ENCODE peak calls at places on chromosomes 1 and 21, in six cellular contexts. One of them, this sample, is unnamed. For H3K4me1, the result is how much of the 10 kb centered on the place peaks cover.

GRCh38 chr1:229107972-229108371 is 162.9 kb upstream of the RAB4A start:
- DNase-seq in CD8-positive, alpha-beta memory T cell: no peak
- DNase-seq in K562: no peak
- DNase-seq in testis: no peak
- DNase-seq in H1: no peak
- DNase-seq in uterus: no peak
- DNase-seq in this sample: no peak

GRCh38 chr1:203086992-203087763 is 1.4 kb upstream of the MYOG start:
- DNase-seq in CD8-positive, alpha-beta memory T cell: no peak
- DNase-seq in H1: peak
- DNase-seq in K562: no peak
- DNase-seq in testis: no peak
- DNase-seq in uterus: no peak
- DNase-seq in this sample: no peak

GRCh38 chr1:12380316-12381249 is 150.8 kb downstream of the VPS13D start:
- DNase-seq in K562: no peak
- DNase-seq in testis: no peak
- DNase-seq in CD8-positive, alpha-beta memory T cell: no peak
- DNase-seq in uterus: no peak
- DNase-seq in H1: no peak
- DNase-seq in this sample: no peak

GRCh38 chr21:43950481-43950880 is 61.6 kb upstream of the TRAPPC10 start:
- DNase-seq in K562: no peak
- DNase-seq in CD8-positive, alpha-beta memory T cell: no peak
- DNase-seq in uterus: no peak
- DNase-seq in testis: no peak
- DNase-seq in H1: no peak
- DNase-seq in this sample: peak

GRCh38 chr21:33362044-33362555 is 37.3 kb downstream of the IFNAR1 start:
- DNase-seq in K562: peak
- DNase-seq in uterus: no peak
- DNase-seq in CD8-positive, alpha-beta memory T cell: peak
- DNase-seq in H1: peak
- DNase-seq in testis: no peak
- DNase-seq in this sample: no peak

GRCh38 chr1:40980453-40981121 is 1.1 kb downstream of the CTPS1 start:
- DNase-seq in testis: peak
- DNase-seq in K562: peak
- DNase-seq in uterus: peak
- DNase-seq in CD8-positive, alpha-beta memory T cell: peak
- DNase-seq in H1: no peak
- DNase-seq in this sample: no peak

GRCh38 chr1:174989540-174990181 is 10.1 kb upstream of the CACYBP start:
- DNase-seq in K562: no peak
- DNase-seq in uterus: no peak
- DNase-seq in H1: no peak
- DNase-seq in testis: peak
- DNase-seq in CD8-positive, alpha-beta memory T cell: no peak
- DNase-seq in this sample: peak

GRCh38 chr1:209625205-209625549 is 27.0 kb downstream of the LAMB3 start:
- DNase-seq in CD8-positive, alpha-beta memory T cell: no peak
- DNase-seq in H1: no peak
- DNase-seq in K562: no peak
- DNase-seq in uterus: no peak
- DNase-seq in testis: no peak
- DNase-seq in this sample: peak

GRCh38 chr1:236081546-236082227 is 16.8 kb upstream of the NID1 start:
- DNase-seq in testis: no peak
- DNase-seq in uterus: no peak
- DNase-seq in K562: no peak
- DNase-seq in H1: no peak
- DNase-seq in CD8-positive, alpha-beta memory T cell: no peak
- DNase-seq in this sample: no peak

GRCh38 chr1:181089017-181089776 is 697 bp downstream of the IER5 start:
- DNase-seq in K562: peak
- DNase-seq in uterus: no peak
- DNase-seq in CD8-positive, alpha-beta memory T cell: no peak
- DNase-seq in testis: no peak
- DNase-seq in H1: no peak
- DNase-seq in this sample: peak

GRCh38 chr1:20511518-20512428 is 3.8 kb upstream of the MUL1 start:
- DNase-seq in testis: no peak
- DNase-seq in H1: no peak
- DNase-seq in CD8-positive, alpha-beta memory T cell: no peak
- DNase-seq in K562: no peak
- DNase-seq in uterus: no peak
- DNase-seq in this sample: no peak

GRCh38 chr1:162070094-162070748 is 730 bp downstream of the NOS1AP start:
- DNase-seq in uterus: no peak
- DNase-seq in H1: no peak
- DNase-seq in CD8-positive, alpha-beta memory T cell: peak
- DNase-seq in K562: no peak
- DNase-seq in testis: no peak
- DNase-seq in this sample: peak

GRCh38 chr1:67570473-67571143 is 114.4 kb upstream of the GADD45A start:
- DNase-seq in uterus: no peak
- DNase-seq in testis: no peak
- DNase-seq in CD8-positive, alpha-beta memory T cell: no peak
- DNase-seq in H1: no peak
- DNase-seq in K562: peak
- DNase-seq in this sample: no peak

GRCh38 chr1:171663036-171663853 is 10.8 kb upstream of the MYOC start:
- DNase-seq in CD8-positive, alpha-beta memory T cell: no peak
- DNase-seq in H1: no peak
- DNase-seq in uterus: no peak
- DNase-seq in K562: no peak
- DNase-seq in testis: peak
- DNase-seq in this sample: no peak
- H3K27ac ChIP-seq in CD8-positive, alpha-beta memory T cell: no peak
- H3K27ac ChIP-seq in H1: no peak
- H3K27ac ChIP-seq in uterus: peak
- H3K27ac ChIP-seq in K562: no peak
- H3K27ac ChIP-seq in testis: peak
- H3K27ac ChIP-seq in this sample: peak

DNA sequence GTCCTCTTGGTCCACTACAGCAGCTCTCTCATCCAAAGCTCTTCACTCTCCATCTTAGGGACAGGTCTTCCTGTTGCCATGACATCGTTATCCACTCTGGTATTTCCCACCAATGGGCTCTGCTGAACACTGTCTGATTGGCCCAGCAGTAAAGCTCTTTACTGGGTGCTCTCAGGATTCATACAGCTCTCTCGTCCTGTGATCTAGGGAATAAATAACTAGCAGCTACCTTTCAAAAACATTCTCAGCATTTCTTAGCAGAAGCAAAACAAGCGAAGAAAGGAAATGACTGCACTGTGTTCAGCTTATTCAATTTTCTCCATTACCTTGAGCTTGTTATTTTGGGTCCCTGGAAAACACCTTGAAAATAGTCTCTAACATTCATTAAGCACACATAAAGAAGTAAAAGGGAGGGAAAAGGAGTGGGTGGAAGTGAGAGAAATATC is 163.5 kb upstream of the SGIP1 start:
- DNase-seq in testis: no peak
- DNase-seq in H1: no peak
- DNase-seq in K562: no peak
- DNase-seq in CD8-positive, alpha-beta memory T cell: no peak
- DNase-seq in uterus: no peak
- DNase-seq in this sample: no peak
- H3K4me1 ChIP-seq in testis: under half
- H3K4me1 ChIP-seq in H1: under half
- H3K4me1 ChIP-seq in K562: under half
- H3K4me1 ChIP-seq in CD8-positive, alpha-beta memory T cell: half or more
- H3K4me1 ChIP-seq in uterus: under half
- H3K4me1 ChIP-seq in this sample: under half

DNA sequence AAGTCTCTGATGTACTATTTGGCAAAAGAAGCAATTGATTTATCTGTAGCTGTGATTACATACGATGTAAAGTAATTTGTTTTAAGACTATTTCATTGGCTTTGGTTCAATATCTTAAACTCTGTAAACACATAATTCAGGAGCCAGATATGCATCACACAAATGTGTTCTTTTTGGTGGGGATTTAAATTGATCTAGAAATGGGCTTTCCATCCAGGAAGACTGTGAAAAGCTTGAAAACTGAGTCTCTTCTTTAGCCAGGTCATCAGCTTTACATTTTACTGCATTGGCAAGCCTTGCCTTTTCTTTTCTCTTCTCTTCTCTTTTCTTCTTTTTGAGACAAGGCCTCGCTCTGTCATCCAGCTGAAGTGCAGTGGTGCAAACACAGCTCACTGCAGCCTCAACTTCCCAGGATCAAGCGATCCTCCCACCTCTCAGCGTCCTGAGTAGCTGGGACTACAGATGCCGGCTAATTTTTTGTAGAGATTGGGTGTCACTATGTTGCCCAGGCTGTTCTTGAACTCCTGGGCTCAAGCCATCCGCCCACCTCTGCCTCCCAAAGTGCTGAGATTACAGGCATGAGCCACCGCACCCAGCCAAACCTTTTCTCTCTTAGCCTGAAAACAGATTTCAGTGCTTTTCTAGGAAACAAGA is 1.4 kb downstream of the RCAN3 start:
- DNase-seq in CD8-positive, alpha-beta memory T cell: no peak
- DNase-seq in K562: no peak
- DNase-seq in H1: no peak
- DNase-seq in uterus: no peak
- DNase-seq in testis: no peak
- DNase-seq in this sample: no peak
- H3K27ac ChIP-seq in CD8-positive, alpha-beta memory T cell: peak
- H3K27ac ChIP-seq in K562: no peak
- H3K27ac ChIP-seq in H1: no peak
- H3K27ac ChIP-seq in uterus: no peak
- H3K27ac ChIP-seq in testis: no peak
- H3K27ac ChIP-seq in this sample: no peak

DNA sequence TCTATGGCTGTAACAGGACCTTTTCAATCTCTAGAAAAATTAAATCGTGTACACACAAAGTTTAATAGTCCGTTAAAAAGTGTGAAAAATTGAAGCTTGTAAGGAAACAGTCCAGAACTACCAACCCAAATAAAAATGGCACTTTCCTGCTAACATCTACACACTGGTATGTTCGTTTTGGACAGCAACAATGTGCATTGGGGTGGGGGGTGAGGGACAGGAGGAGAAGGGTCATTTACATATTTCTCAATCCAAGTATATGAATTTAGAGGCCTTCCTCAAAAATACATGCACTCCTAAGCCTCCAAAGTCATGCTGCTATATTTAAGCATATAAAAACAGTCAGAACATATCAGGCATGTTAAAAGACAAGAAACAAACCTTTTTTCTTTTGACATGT is 2.5 kb downstream of the PPP1R15B start:
- DNase-seq in K562: peak
- DNase-seq in uterus: no peak
- DNase-seq in H1: no peak
- DNase-seq in CD8-positive, alpha-beta memory T cell: no peak
- DNase-seq in testis: no peak
- DNase-seq in this sample: no peak
- H3K4me1 ChIP-seq in K562: under half
- H3K4me1 ChIP-seq in uterus: under half
- H3K4me1 ChIP-seq in H1: under half
- H3K4me1 ChIP-seq in CD8-positive, alpha-beta memory T cell: under half
- H3K4me1 ChIP-seq in testis: under half
- H3K4me1 ChIP-seq in this sample: under half

This sample was measured in right cardiac atrium.